ENCODE peak calls at places on chromosomes 12 and 14, in ten cellular contexts. G is stomach, C is A549, I is endothelial cell of umbilical vein, N is HCT116, L is IMR-90, R is transverse colon, X is K562, Z is body of pancreas, P is spleen. J is an unnamed sample. For H3K4me1, the result is how much of the 10 kb centered on the place peaks cover.

GRCh38 chr14:24279301-24280186 is 8.1 kb upstream of the RABGGTA start:
- DNase-seq in G (no peak), C (no peak), I (no peak), N (no peak), L (no peak), R (no peak), X (no peak), Z (peak), P (peak), J (no peak)

GRCh38 chr14:68667313-68667791 is 125.5 kb downstream of the ZFP36L1 start:
- DNase-seq in G (no peak), C (no peak), I (no peak), N (no peak), L (peak), R (no peak), X (no peak), Z (peak), P (no peak), J (no peak)

GRCh38 chr12:99713946-99714520 is 66.5 kb downstream of the GARIN6 start:
- DNase-seq in G (no peak), C (no peak), I (no peak), N (no peak), L (no peak), R (no peak), X (no peak), Z (no peak), P (no peak), J (no peak)

GRCh38 chr14:100084591-100084990 is 19.4 kb downstream of the EVL start:
- DNase-seq in G (no peak), C (no peak), I (no peak), N (no peak), L (no peak), R (no peak), X (no peak), Z (no peak), P (no peak), J (no peak)

GRCh38 chr14:95730126-95730525 is 16.2 kb upstream of the TCL1A start:
- DNase-seq in G (no peak), C (no peak), I (no peak), N (no peak), L (no peak), R (no peak), X (no peak), Z (no peak), P (no peak), J (no peak)

GRCh38 chr12:81626406-81626805 is 132.7 kb downstream of the PPFIA2 start:
- DNase-seq in G (no peak), C (no peak), I (no peak), N (no peak), L (no peak), R (no peak), X (no peak), Z (no peak), P (no peak), J (no peak)

GRCh38 chr12:25455696-25456095 is 97.4 kb downstream of the LMNTD1 start:
- DNase-seq in G (no peak), C (no peak), I (no peak), N (no peak), L (no peak), R (no peak), X (no peak), Z (no peak), P (no peak), J (no peak)

GRCh38 chr12:79933580-79934264 is 1.2 kb downstream of the PPP1R12A start:
- DNase-seq in G (no peak), C (no peak), I (peak), N (no peak), L (peak), R (peak), X (peak), Z (no peak), P (no peak), J (no peak)

GRCh38 chr12:15446798-15447197 is 124.5 kb downstream of the PTPRO start:
- DNase-seq in G (no peak), C (peak), I (no peak), N (no peak), L (no peak), R (no peak), X (no peak), Z (no peak), P (no peak), J (no peak)

GRCh38 chr14:54756656-54757392 is 145.8 kb downstream of the GCH1 start:
- DNase-seq in G (no peak), C (no peak), I (no peak), N (no peak), L (no peak), R (no peak), X (no peak), Z (no peak), P (no peak), J (no peak)

GRCh38 chr14:95609398-95609990 is 74.6 kb downstream of the GLRX5 start:
- DNase-seq in G (peak), C (no peak), I (peak), N (peak), L (peak), R (no peak), X (peak), Z (peak), P (no peak), J (peak)

GRCh38 chr14:89162586-89162985 is 254.4 kb downstream of the FOXN3 start:
- DNase-seq in G (no peak), C (no peak), I (no peak), N (no peak), L (no peak), R (no peak), X (no peak), Z (no peak), P (no peak), J (no peak)
- H3K4me1 ChIP-seq in G (under half), C (under half), I (under half), N (under half), L (under half), R (under half), X (under half), Z (under half), P (under half), J (under half)

GRCh38 chr14:77763316-77763715 is 2.4 kb upstream of the SNW1 start:
- DNase-seq in G (no peak), C (no peak), I (no peak), N (no peak), L (no peak), R (no peak), X (no peak), Z (no peak), P (no peak), J (no peak)

GRCh38 chr14:77763978-77764377 is 3.0 kb upstream of the SNW1 start:
- DNase-seq in G (no peak), C (no peak), I (no peak), N (no peak), L (no peak), R (no peak), X (no peak), Z (no peak), P (no peak), J (no peak)

GRCh38 chr14:77761205-77761931 is 412 bp upstream of the SNW1 start:
- DNase-seq in G (no peak), C (peak), I (no peak), N (no peak), L (peak), R (peak), X (peak), Z (peak), P (no peak), J (peak)

GRCh38 chr14:77760381-77761204 is at the start of gene SNW1:
- DNase-seq in G (peak), C (peak), I (peak), N (peak), L (peak), R (peak), X (peak), Z (peak), P (peak), J (peak)
- TF ChIP-seq POLR2A in G (peak), C (peak), I (peak), N (peak), L (peak), R (peak), X (peak), Z (peak), P (no peak), J (peak)

GRCh38 chr14:73744874-73745529 is 30.8 kb upstream of the PNMA1 start:
- DNase-seq in G (peak), C (no peak), I (no peak), N (peak), L (no peak), R (peak), X (no peak), Z (no peak), P (peak), J (no peak)

GRCh38 chr14:73747386-73748211 is 33.4 kb upstream of the PNMA1 start:
- DNase-seq in G (no peak), C (no peak), I (no peak), N (no peak), L (no peak), R (no peak), X (no peak), Z (no peak), P (peak), J (no peak)

GRCh38 chr14:73748858-73749357 is 34.7 kb upstream of the PNMA1 start:
- DNase-seq in G (no peak), C (no peak), I (no peak), N (no peak), L (no peak), R (no peak), X (no peak), Z (no peak), P (no peak), J (no peak)

GRCh38 chr14:73745571-73746539 is 31.7 kb upstream of the PNMA1 start:
- DNase-seq in G (no peak), C (no peak), I (no peak), N (no peak), L (no peak), R (no peak), X (no peak), Z (no peak), P (peak), J (peak)

GRCh38 chr14:73746540-73747385 is 32.6 kb upstream of the PNMA1 start:
- DNase-seq in G (no peak), C (no peak), I (no peak), N (no peak), L (no peak), R (no peak), X (no peak), Z (no peak), P (peak), J (peak)
- TF ChIP-seq CTCF in G (no peak), C (no peak), I (peak), N (no peak), L (peak), R (no peak), X (peak), Z (no peak), P (no peak), J (no peak)

DNA sequence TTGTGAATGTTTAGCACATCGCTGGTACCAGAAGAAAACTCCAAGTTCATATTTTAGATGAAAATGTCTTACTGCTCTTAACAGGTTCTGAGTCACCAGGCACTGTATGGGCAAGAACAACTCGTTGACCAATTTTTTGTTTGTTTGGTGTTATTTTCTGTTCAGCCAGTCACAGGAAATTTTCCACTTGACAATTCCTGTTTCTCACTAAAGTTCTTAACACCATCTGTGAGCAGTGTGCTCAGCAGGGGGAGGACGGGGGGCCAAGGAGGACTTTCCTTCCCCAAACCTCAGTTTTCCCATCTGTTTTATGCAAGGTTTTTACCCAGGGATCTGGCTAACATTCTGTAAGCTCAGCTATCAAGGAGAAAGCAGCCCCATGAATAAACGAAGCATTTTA is 3.0 kb downstream of the NUAK1 start:
- DNase-seq in G (no peak), C (no peak), I (peak), N (no peak), L (peak), R (no peak), X (no peak), Z (no peak), P (no peak), J (peak)
- H3K4me1 ChIP-seq in G (under half), C (half or more), I (half or more), N (under half), L (under half), R (under half), X (under half), Z (under half), P (under half), J (under half)

GRCh38 chr14:106844608-106845285 is 1318.4 kb downstream of the TMEM121 start:
- DNase-seq in G (peak), C (peak), I (no peak), N (no peak), L (no peak), R (peak), X (no peak), Z (peak), P (peak), J (peak)
- TF ChIP-seq POLR2A in G (no peak), C (peak), I (no peak), N (no peak), L (no peak), R (peak), X (no peak), Z (peak), P (peak), J (peak)

DNA sequence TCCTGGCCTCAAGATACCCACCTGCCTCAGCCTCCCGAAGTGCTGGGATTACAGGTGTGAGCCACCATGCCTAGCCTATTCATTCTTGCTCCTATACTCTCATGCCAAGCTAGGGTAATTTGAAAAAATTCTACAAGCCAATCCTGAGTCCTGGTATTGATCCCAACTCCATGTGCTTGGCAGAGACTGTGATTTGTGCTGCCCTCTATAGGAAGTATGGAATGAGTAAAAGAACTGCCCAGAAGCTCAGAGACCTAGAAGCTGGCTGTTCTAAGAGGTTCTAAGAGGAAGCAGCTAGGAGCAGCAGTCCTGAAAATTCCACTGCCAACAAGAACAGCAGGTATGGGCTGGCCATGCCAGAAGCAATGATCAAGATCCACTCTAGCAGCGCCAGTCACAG is 402.5 kb downstream of the PCNX1 start:
- DNase-seq in G (no peak), C (no peak), I (no peak), N (no peak), L (no peak), R (no peak), X (no peak), Z (no peak), P (no peak), J (no peak)
- TF ChIP-seq CTCF in G (no peak), C (no peak), I (no peak), N (peak), L (no peak), R (peak), X (no peak), Z (no peak), P (no peak), J (no peak)

GRCh38 chr14:74532246-74532645 is 38.7 kb downstream of the ISCA2 start:
- DNase-seq in G (no peak), C (no peak), I (no peak), N (no peak), L (no peak), R (no peak), X (no peak), Z (no peak), P (no peak), J (no peak)
- H3K4me1 ChIP-seq in G (under half), C (under half), I (under half), N (under half), L (under half), R (under half), X (under half), Z (under half), P (under half), J (under half)

DNA sequence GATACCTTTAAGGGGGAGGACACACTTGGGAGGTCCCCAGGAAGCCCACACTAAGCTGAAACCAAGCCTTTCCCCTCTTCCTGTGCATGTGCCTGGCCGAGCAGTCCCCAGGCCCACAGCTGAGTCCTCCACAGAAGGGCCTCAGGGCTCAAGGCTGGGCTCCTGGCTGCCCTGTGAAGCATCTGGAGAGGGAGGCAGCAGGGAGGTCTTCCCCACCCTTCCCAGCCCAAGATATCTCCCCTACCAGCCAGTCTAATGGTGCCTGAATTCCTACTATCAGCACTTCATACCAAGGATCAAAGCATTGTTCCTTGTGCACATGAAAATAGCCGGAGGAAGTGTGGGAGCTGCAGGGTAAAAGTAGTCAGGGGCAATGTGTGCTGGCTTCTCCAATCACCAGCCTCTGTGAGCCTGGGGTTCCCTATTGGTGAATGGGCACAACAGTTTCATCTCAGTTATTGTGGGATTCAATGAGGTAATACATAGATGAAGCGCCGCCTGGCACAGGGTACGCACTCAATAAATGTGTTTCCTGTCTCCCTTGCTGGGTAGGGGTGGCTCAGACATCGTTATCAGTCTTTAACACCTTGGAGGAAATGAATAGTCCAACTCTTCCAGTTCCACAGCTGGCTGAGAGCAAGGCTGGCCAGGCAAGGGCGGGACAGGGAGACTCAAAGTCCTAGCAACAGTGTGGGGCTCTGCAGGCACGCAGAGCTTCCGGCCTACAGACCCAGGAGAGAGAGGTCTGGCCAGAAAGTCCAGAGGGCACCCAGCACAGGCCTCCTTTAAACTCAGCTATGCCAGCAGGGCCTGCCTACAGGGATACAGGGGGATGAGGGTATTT is 39.1 kb upstream of the PNMA1 start:
- DNase-seq in G (peak), C (no peak), I (peak), N (no peak), L (no peak), R (peak), X (peak), Z (no peak), P (peak), J (peak)
- TF ChIP-seq POLR2A in G (no peak), C (no peak), I (peak), N (no peak), L (no peak), R (peak), X (no peak), Z (no peak), P (no peak), J (no peak)

GRCh38 chr14:51663783-51664326 is 12.1 kb downstream of the FRMD6 start:
- DNase-seq in G (no peak), C (no peak), I (no peak), N (no peak), L (no peak), R (no peak), X (no peak), Z (no peak), P (no peak), J (no peak)
- TF ChIP-seq CTCF in G (no peak), C (no peak), I (no peak), N (no peak), L (no peak), R (no peak), X (no peak), Z (no peak), P (no peak), J (no peak)

DNA sequence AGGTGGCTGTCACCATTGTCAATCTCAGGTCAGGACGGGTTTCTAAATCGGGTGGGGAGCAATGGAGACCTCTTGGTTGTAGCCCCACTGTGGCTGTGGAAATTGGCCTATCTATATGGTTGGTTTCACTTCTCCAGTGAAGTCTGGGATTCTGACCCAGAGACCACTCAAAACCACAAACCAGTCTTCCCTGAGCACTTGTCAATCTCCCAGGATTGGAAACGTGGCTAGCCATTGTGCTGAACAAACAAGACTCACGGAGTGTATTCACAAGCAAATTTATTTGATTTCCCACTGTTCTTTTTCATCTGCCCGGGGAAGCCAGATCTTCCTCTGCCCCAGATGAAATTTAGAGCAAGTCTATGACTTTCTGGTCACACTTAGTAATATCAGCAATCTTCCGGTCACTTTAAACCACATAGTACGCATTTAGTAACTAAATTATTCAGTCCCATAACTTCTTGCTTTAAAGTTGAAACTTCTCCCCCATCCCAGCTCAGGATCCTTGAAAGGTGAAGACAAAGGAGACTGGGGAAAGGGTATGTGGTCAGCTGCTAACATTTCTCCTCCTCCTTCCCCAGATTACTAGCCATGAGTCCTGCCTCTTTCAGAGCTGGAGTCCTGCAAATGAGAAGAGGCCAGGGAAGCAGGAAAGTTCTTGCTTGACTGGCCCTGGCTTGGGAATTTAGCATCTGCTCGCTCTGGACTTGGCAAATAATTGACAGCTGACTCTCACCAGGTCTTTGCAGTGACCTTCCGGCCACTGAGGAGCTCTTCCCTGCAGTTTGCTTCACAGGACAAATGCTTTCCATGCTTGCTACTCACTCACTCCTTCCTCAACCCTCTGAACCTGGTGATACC is 123.2 kb upstream of the MAX start:
- DNase-seq in G (no peak), C (no peak), I (no peak), N (no peak), L (no peak), R (no peak), X (no peak), Z (peak), P (no peak), J (no peak)
- H3K4me1 ChIP-seq in G (under half), C (under half), I (under half), N (under half), L (under half), R (under half), X (under half), Z (half or more), P (half or more), J (under half)

J was measured in ovary.